ENCODE peak calls at places on chromosomes 5 and 9, in six cellular contexts. T is activated T-cell treated with anti-CD3 and anti-CD28 coated beads for 4 hours; L is mesendoderm; K is HTR-8/SVneo; Q is H54; P is stimulated activated CD4-positive, alpha-beta T cell treated with anti-CD3 and anti-CD28 coated beads, Interleukin-4, amount 100 ng/mL, for 4 hours. W is an unnamed sample.

GRCh38 chr9:123353984-123354591 is 1.9 kb upstream of the CRB2 start:
- DNase-seq in T (peak; percentile 31), L (peak; percentile 83), K (peak; percentile 69), Q (peak; percentile 97), P (peak; percentile 27), W (peak; percentile 31)

GRCh38 chr5:21919417-21920022 is 933.6 kb downstream of the CDH12 start:
- DNase-seq in T (no peak), L (peak; percentile 61), K (peak; percentile 41), Q (peak; percentile 14), P (no peak), W (no peak)

GRCh38 chr5:172718527-172719114 is 52.4 kb downstream of the DUSP1 start:
- DNase-seq in T (no peak), L (no peak), K (no peak), Q (no peak), P (no peak), W (no peak)

GRCh38 chr9:69122391-69123141 is 51.5 kb upstream of the TJP2 start:
- DNase-seq in T (no peak), L (peak; percentile 80), K (peak; percentile 26), Q (peak; percentile 55), P (no peak), W (no peak)

GRCh38 chr5:39473156-39473779 is 48.5 kb upstream of the DAB2 start:
- DNase-seq in T (no peak), L (no peak), K (no peak), Q (no peak), P (no peak), W (no peak)

GRCh38 chr5:142690641-142691040 is 4.8 kb upstream of the FGF1 start:
- DNase-seq in T (no peak), L (no peak), K (no peak), Q (no peak), P (no peak), W (no peak)

GRCh38 chr9:108634164-108634563 is 221.6 kb downstream of the ACTL7B start:
- DNase-seq in T (no peak), L (no peak), K (no peak), Q (peak; percentile 23), P (no peak), W (no peak)

GRCh38 chr5:111486055-111486454 is 26.3 kb downstream of the STARD4 start:
- DNase-seq in T (no peak), L (no peak), K (no peak), Q (no peak), P (no peak), W (no peak)

GRCh38 chr5:2759091-2759490 is 7.6 kb upstream of the IRX2 start:
- DNase-seq in T (no peak), L (no peak), K (no peak), Q (no peak), P (no peak), W (no peak)

GRCh38 chr9:6413365-6414263 is 615 bp downstream of the UHRF2 start:
- DNase-seq in T (peak; percentile 18), L (peak; percentile 32), K (no peak), Q (peak; percentile 15), P (peak; percentile 37), W (no peak)

GRCh38 chr9:130639119-130639485 is 25.3 kb upstream of the PRDM12 start:
- DNase-seq in T (no peak), L (no peak), K (no peak), Q (no peak), P (no peak), W (no peak)

GRCh38 chr9:29213374-29214161 is 1640.3 kb upstream of the C9orf72 start:
- DNase-seq in T (no peak), L (peak; percentile 77), K (no peak), Q (no peak), P (no peak), W (peak; percentile 34)

GRCh38 chr9:114085404-114085803 is 7.3 kb upstream of the AMBP start:
- DNase-seq in T (no peak), L (no peak), K (no peak), Q (no peak), P (no peak), W (no peak)

W was measured in T1000.